ENCODE peak calls at places on chromosomes 6 and 20, in seven cellular contexts. One of them, this sample, is unnamed.

GRCh38 chr20:37276494-37277252 is 12.8 kb upstream of the MANBAL start:
- DNase-seq in pancreas: peak; percentile 43
- DNase-seq in AG10803: peak; percentile 76
- DNase-seq in neural progenitor cell: no peak
- DNase-seq in GM12864: no peak
- DNase-seq in GM12865: peak; percentile 81
- DNase-seq in epithelial cell of esophagus: peak; percentile 77
- DNase-seq in this sample: peak; percentile 85

GRCh38 chr20:49399329-49399728 is 83.1 kb downstream of the KCNB1 start:
- DNase-seq in pancreas: no peak
- DNase-seq in AG10803: peak; percentile 78
- DNase-seq in neural progenitor cell: no peak
- DNase-seq in GM12864: no peak
- DNase-seq in GM12865: no peak
- DNase-seq in epithelial cell of esophagus: no peak
- DNase-seq in this sample: peak; percentile 51

GRCh38 chr6:84390334-84390733 is 162.9 kb upstream of the CEP162 start:
- DNase-seq in pancreas: no peak
- DNase-seq in AG10803: no peak
- DNase-seq in neural progenitor cell: no peak
- DNase-seq in GM12864: no peak
- DNase-seq in GM12865: no peak
- DNase-seq in epithelial cell of esophagus: no peak
- DNase-seq in this sample: no peak

GRCh38 chr6:9458424-9458823 is 956.5 kb downstream of the TFAP2A start:
- DNase-seq in pancreas: no peak
- DNase-seq in AG10803: no peak
- DNase-seq in neural progenitor cell: peak; percentile 50
- DNase-seq in GM12864: no peak
- DNase-seq in GM12865: no peak
- DNase-seq in epithelial cell of esophagus: no peak
- DNase-seq in this sample: no peak

GRCh38 chr20:54608978-54609377 is 133.6 kb downstream of the DOK5 start:
- DNase-seq in pancreas: no peak
- DNase-seq in AG10803: no peak
- DNase-seq in neural progenitor cell: no peak
- DNase-seq in GM12864: no peak
- DNase-seq in GM12865: no peak
- DNase-seq in epithelial cell of esophagus: no peak
- DNase-seq in this sample: no peak

GRCh38 chr6:157491571-157492232 is 110.7 kb downstream of the ZDHHC14 start:
- DNase-seq in pancreas: no peak
- DNase-seq in AG10803: no peak
- DNase-seq in neural progenitor cell: peak; percentile 8
- DNase-seq in GM12864: no peak
- DNase-seq in GM12865: no peak
- DNase-seq in epithelial cell of esophagus: no peak
- DNase-seq in this sample: no peak

GRCh38 chr20:10763117-10763516 is 89.3 kb upstream of the JAG1 start:
- DNase-seq in pancreas: no peak
- DNase-seq in AG10803: no peak
- DNase-seq in neural progenitor cell: peak; percentile 20
- DNase-seq in GM12864: no peak
- DNase-seq in GM12865: peak; percentile 13
- DNase-seq in epithelial cell of esophagus: no peak
- DNase-seq in this sample: peak; percentile 36

GRCh38 chr6:157711060-157711459 is 112.0 kb upstream of the SNX9 start:
- DNase-seq in pancreas: no peak
- DNase-seq in AG10803: no peak
- DNase-seq in neural progenitor cell: no peak
- DNase-seq in GM12864: no peak
- DNase-seq in GM12865: no peak
- DNase-seq in epithelial cell of esophagus: no peak
- DNase-seq in this sample: no peak

GRCh38 chr20:23097636-23098580 is 11.8 kb upstream of the CD93 start:
- DNase-seq in pancreas: no peak
- DNase-seq in AG10803: no peak
- DNase-seq in neural progenitor cell: no peak
- DNase-seq in GM12864: no peak
- DNase-seq in GM12865: no peak
- DNase-seq in epithelial cell of esophagus: no peak
- DNase-seq in this sample: no peak

GRCh38 chr6:35724471-35724870 is 12.4 kb upstream of the ARMC12 start:
- DNase-seq in pancreas: no peak
- DNase-seq in AG10803: no peak
- DNase-seq in neural progenitor cell: no peak
- DNase-seq in GM12864: no peak
- DNase-seq in GM12865: no peak
- DNase-seq in epithelial cell of esophagus: no peak
- DNase-seq in this sample: no peak

GRCh38 chr6:136014454-136015421 is 163.2 kb downstream of the PDE7B start:
- DNase-seq in pancreas: no peak
- DNase-seq in AG10803: peak; percentile 97
- DNase-seq in neural progenitor cell: no peak
- DNase-seq in GM12864: no peak
- DNase-seq in GM12865: no peak
- DNase-seq in epithelial cell of esophagus: peak; percentile 30
- DNase-seq in this sample: peak; percentile 99

GRCh38 chr6:74249658-74250057 is 553.7 kb downstream of the CD109 start:
- DNase-seq in pancreas: no peak
- DNase-seq in AG10803: peak; percentile 62
- DNase-seq in neural progenitor cell: no peak
- DNase-seq in GM12864: no peak
- DNase-seq in GM12865: no peak
- DNase-seq in epithelial cell of esophagus: no peak
- DNase-seq in this sample: peak; percentile 8

GRCh38 chr6:811806-812205 is 118.9 kb upstream of the EXOC2 start:
- DNase-seq in pancreas: no peak
- DNase-seq in AG10803: peak; percentile 48
- DNase-seq in neural progenitor cell: no peak
- DNase-seq in GM12864: no peak
- DNase-seq in GM12865: no peak
- DNase-seq in epithelial cell of esophagus: no peak
- DNase-seq in this sample: no peak

GRCh38 chr6:21128601-21129000 is 464.9 kb upstream of the SOX4 start:
- DNase-seq in pancreas: no peak
- DNase-seq in AG10803: no peak
- DNase-seq in neural progenitor cell: no peak
- DNase-seq in GM12864: no peak
- DNase-seq in GM12865: no peak
- DNase-seq in epithelial cell of esophagus: no peak
- DNase-seq in this sample: no peak
- H3K4me3 ChIP-seq in pancreas: no peak overlapping the region
- H3K4me3 ChIP-seq in AG10803: no peak overlapping the region
- H3K4me3 ChIP-seq in neural progenitor cell: no peak overlapping the region
- H3K4me3 ChIP-seq in GM12864: no peak overlapping the region
- H3K4me3 ChIP-seq in GM12865: no peak overlapping the region
- H3K4me3 ChIP-seq in epithelial cell of esophagus: no peak overlapping the region
- H3K4me3 ChIP-seq in this sample: no peak overlapping the region

GRCh38 chr6:96236471-96236870 is 220.7 kb downstream of the FUT9 start:
- DNase-seq in pancreas: no peak
- DNase-seq in AG10803: no peak
- DNase-seq in neural progenitor cell: no peak
- DNase-seq in GM12864: no peak
- DNase-seq in GM12865: no peak
- DNase-seq in epithelial cell of esophagus: no peak
- DNase-seq in this sample: no peak
- TF ChIP-seq CTCF in pancreas: no peak
- TF ChIP-seq CTCF in AG10803: no peak
- TF ChIP-seq CTCF in neural progenitor cell: no peak
- TF ChIP-seq CTCF in GM12864: no peak
- TF ChIP-seq CTCF in GM12865: no peak
- TF ChIP-seq CTCF in epithelial cell of esophagus: no peak
- TF ChIP-seq CTCF in this sample: no peak

GRCh38 chr20:52665441-52665840 is 306.7 kb upstream of the TSHZ2 start:
- DNase-seq in pancreas: no peak
- DNase-seq in AG10803: no peak
- DNase-seq in neural progenitor cell: no peak
- DNase-seq in GM12864: no peak
- DNase-seq in GM12865: no peak
- DNase-seq in epithelial cell of esophagus: no peak
- DNase-seq in this sample: no peak
- H3K4me3 ChIP-seq in pancreas: no peak overlapping the region
- H3K4me3 ChIP-seq in AG10803: no peak overlapping the region
- H3K4me3 ChIP-seq in neural progenitor cell: no peak overlapping the region
- H3K4me3 ChIP-seq in GM12864: no peak overlapping the region
- H3K4me3 ChIP-seq in GM12865: no peak overlapping the region
- H3K4me3 ChIP-seq in epithelial cell of esophagus: no peak overlapping the region
- H3K4me3 ChIP-seq in this sample: no peak overlapping the region

GRCh38 chr6:160070831-160071230 is 50.8 kb upstream of the SLC22A1 start:
- DNase-seq in pancreas: no peak
- DNase-seq in AG10803: no peak
- DNase-seq in neural progenitor cell: no peak
- DNase-seq in GM12864: no peak
- DNase-seq in GM12865: no peak
- DNase-seq in epithelial cell of esophagus: no peak
- DNase-seq in this sample: no peak

GRCh38 chr6:160069459-160069858 is 52.2 kb upstream of the SLC22A1 start:
- DNase-seq in pancreas: no peak
- DNase-seq in AG10803: no peak
- DNase-seq in neural progenitor cell: no peak
- DNase-seq in GM12864: no peak
- DNase-seq in GM12865: no peak
- DNase-seq in epithelial cell of esophagus: no peak
- DNase-seq in this sample: no peak

GRCh38 chr6:160071805-160072687 is 49.6 kb upstream of the SLC22A1 start:
- DNase-seq in pancreas: no peak
- DNase-seq in AG10803: peak; percentile 11
- DNase-seq in neural progenitor cell: peak; percentile 34
- DNase-seq in GM12864: no peak
- DNase-seq in GM12865: no peak
- DNase-seq in epithelial cell of esophagus: peak; percentile 10
- DNase-seq in this sample: peak; percentile 18

GRCh38 chr6:160069050-160069454 is 52.6 kb upstream of the SLC22A1 start:
- DNase-seq in pancreas: no peak
- DNase-seq in AG10803: no peak
- DNase-seq in neural progenitor cell: no peak
- DNase-seq in GM12864: peak; percentile 64
- DNase-seq in GM12865: peak; percentile 75
- DNase-seq in epithelial cell of esophagus: no peak
- DNase-seq in this sample: no peak

DNA sequence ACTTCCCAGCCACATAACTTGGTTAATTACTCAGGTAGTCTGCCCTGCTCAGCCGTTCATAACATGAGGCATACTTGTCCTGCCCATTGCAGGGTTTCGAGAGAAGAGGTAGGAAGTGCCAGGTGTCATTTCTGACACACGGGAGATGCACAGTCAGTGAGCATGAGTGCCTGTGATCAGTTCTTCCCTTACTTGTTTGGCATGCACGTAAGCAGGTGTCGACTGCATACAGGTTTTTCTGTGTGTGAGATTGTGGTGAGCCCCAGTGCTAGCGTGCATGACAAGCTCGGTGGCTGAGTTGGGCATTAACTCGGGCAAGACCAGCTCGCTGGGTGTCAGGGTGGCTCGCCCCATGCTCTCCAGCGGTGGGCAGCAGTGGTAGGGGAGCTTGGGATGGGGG is 51.2 kb upstream of the SLC22A1 start:
- DNase-seq in pancreas: no peak
- DNase-seq in AG10803: no peak
- DNase-seq in neural progenitor cell: no peak
- DNase-seq in GM12864: no peak
- DNase-seq in GM12865: no peak
- DNase-seq in epithelial cell of esophagus: no peak
- DNase-seq in this sample: no peak
- TF ChIP-seq CTCF in pancreas: no peak
- TF ChIP-seq CTCF in AG10803: no peak
- TF ChIP-seq CTCF in neural progenitor cell: no peak
- TF ChIP-seq CTCF in GM12864: no peak
- TF ChIP-seq CTCF in GM12865: no peak
- TF ChIP-seq CTCF in epithelial cell of esophagus: no peak
- TF ChIP-seq CTCF in this sample: no peak

GRCh38 chr6:158815379-158815724 is 3.8 kb downstream of the EZR start:
- DNase-seq in pancreas: no peak
- DNase-seq in AG10803: no peak
- DNase-seq in neural progenitor cell: no peak
- DNase-seq in GM12864: no peak
- DNase-seq in GM12865: no peak
- DNase-seq in epithelial cell of esophagus: no peak
- DNase-seq in this sample: no peak
- H3K4me3 ChIP-seq in pancreas: peak overlapping the region; percentile 82
- H3K4me3 ChIP-seq in AG10803: no peak overlapping the region
- H3K4me3 ChIP-seq in neural progenitor cell: no peak overlapping the region
- H3K4me3 ChIP-seq in GM12864: peak overlapping the region; percentile 64
- H3K4me3 ChIP-seq in GM12865: peak overlapping the region; percentile 60
- H3K4me3 ChIP-seq in epithelial cell of esophagus: peak overlapping the region; percentile 86
- H3K4me3 ChIP-seq in this sample: no peak overlapping the region

GRCh38 chr6:16712931-16713484 is 48.3 kb downstream of the ATXN1 start:
- DNase-seq in pancreas: no peak
- DNase-seq in AG10803: peak; percentile 93
- DNase-seq in neural progenitor cell: no peak
- DNase-seq in GM12864: no peak
- DNase-seq in GM12865: peak; percentile 54
- DNase-seq in epithelial cell of esophagus: peak; percentile 92
- DNase-seq in this sample: peak; percentile 93
- TF ChIP-seq CTCF in pancreas: no peak
- TF ChIP-seq CTCF in AG10803: peak; percentile 59
- TF ChIP-seq CTCF in neural progenitor cell: peak; percentile 11
- TF ChIP-seq CTCF in GM12864: peak; percentile 62
- TF ChIP-seq CTCF in GM12865: peak; percentile 43
- TF ChIP-seq CTCF in epithelial cell of esophagus: peak; percentile 13
- TF ChIP-seq CTCF in this sample: peak; percentile 37

DNA sequence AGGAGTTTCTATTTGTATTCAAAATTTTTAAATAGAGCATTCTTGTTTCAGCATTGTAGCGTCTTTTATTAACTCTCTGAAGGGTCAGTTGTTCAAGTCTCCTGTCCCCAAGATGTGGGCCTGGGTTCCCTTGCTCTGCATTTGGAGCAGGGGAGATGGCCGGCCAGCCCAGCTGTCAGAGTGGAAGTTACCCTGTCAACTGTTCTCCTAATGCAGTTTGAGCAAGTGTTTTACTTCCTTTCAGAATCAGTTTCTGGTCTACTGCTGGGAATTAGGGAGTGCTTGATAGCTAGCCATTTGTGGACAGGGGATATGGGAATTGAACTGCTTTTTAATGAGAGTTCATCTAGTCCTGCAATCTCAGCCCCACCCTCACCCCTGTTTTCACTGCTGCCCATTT is 116.6 kb downstream of the QKI start:
- DNase-seq in pancreas: no peak
- DNase-seq in AG10803: no peak
- DNase-seq in neural progenitor cell: peak; percentile 21
- DNase-seq in GM12864: no peak
- DNase-seq in GM12865: no peak
- DNase-seq in epithelial cell of esophagus: no peak
- DNase-seq in this sample: no peak
- H3K4me3 ChIP-seq in pancreas: no peak overlapping the region
- H3K4me3 ChIP-seq in AG10803: no peak overlapping the region
- H3K4me3 ChIP-seq in neural progenitor cell: no peak overlapping the region
- H3K4me3 ChIP-seq in GM12864: no peak overlapping the region
- H3K4me3 ChIP-seq in GM12865: no peak overlapping the region
- H3K4me3 ChIP-seq in epithelial cell of esophagus: no peak overlapping the region
- H3K4me3 ChIP-seq in this sample: no peak overlapping the region